ENCODE peak calls at places on chromosomes 1 and 21, in five cellular contexts. One of them, this sample, is unnamed.

GRCh38 chr1:41482906-41483895 is 1.3 kb downstream of the EDN2 start:
- DNase-seq in GM12878: no peak
- DNase-seq in SK-N-SH: peak
- DNase-seq in IMR-90: no peak
- DNase-seq in HepG2: no peak
- DNase-seq in this sample: no peak

GRCh38 chr1:203692565-203693470 is 66.2 kb downstream of the ATP2B4 start:
- DNase-seq in GM12878: no peak
- DNase-seq in SK-N-SH: no peak
- DNase-seq in IMR-90: peak
- DNase-seq in HepG2: no peak
- DNase-seq in this sample: peak

GRCh38 chr1:94416901-94417701 is 1.1 kb upstream of the ABCD3 start:
- DNase-seq in GM12878: no peak
- DNase-seq in SK-N-SH: no peak
- DNase-seq in IMR-90: peak
- DNase-seq in HepG2: peak
- DNase-seq in this sample: no peak

GRCh38 chr1:149965440-149965839 is 28.8 kb upstream of the MTMR11 start:
- DNase-seq in GM12878: no peak
- DNase-seq in SK-N-SH: no peak
- DNase-seq in IMR-90: no peak
- DNase-seq in HepG2: no peak
- DNase-seq in this sample: no peak

GRCh38 chr1:1240822-1241587 is 5.5 kb downstream of the C1QTNF12 start:
- DNase-seq in GM12878: no peak
- DNase-seq in SK-N-SH: no peak
- DNase-seq in IMR-90: no peak
- DNase-seq in HepG2: peak
- DNase-seq in this sample: no peak

GRCh38 chr1:27831568-27832410 is 1.2 kb downstream of the PPP1R8 start:
- DNase-seq in GM12878: no peak
- DNase-seq in SK-N-SH: no peak
- DNase-seq in IMR-90: peak
- DNase-seq in HepG2: peak
- DNase-seq in this sample: peak

GRCh38 chr1:202210370-202210769 is 16.8 kb downstream of the LGR6 start:
- DNase-seq in GM12878: no peak
- DNase-seq in SK-N-SH: no peak
- DNase-seq in IMR-90: peak
- DNase-seq in HepG2: no peak
- DNase-seq in this sample: no peak

GRCh38 chr1:193421487-193421886 is 235.1 kb upstream of the B3GALT2 start:
- DNase-seq in GM12878: no peak
- DNase-seq in SK-N-SH: no peak
- DNase-seq in IMR-90: no peak
- DNase-seq in HepG2: no peak
- DNase-seq in this sample: no peak

GRCh38 chr1:179576509-179576908 is 761 bp upstream of the NPHS2 start:
- DNase-seq in GM12878: no peak
- DNase-seq in SK-N-SH: no peak
- DNase-seq in IMR-90: no peak
- DNase-seq in HepG2: no peak
- DNase-seq in this sample: no peak

GRCh38 chr1:117061986-117062415 is 1.9 kb downstream of the TTF2 start:
- DNase-seq in GM12878: peak
- DNase-seq in SK-N-SH: no peak
- DNase-seq in IMR-90: peak
- DNase-seq in HepG2: no peak
- DNase-seq in this sample: peak

GRCh38 chr1:79082233-79082632 is 75.7 kb upstream of the ADGRL4 start:
- DNase-seq in GM12878: no peak
- DNase-seq in SK-N-SH: no peak
- DNase-seq in IMR-90: no peak
- DNase-seq in HepG2: no peak
- DNase-seq in this sample: no peak

GRCh38 chr21:37787456-37787855 is 128.8 kb downstream of the KCNJ6 start:
- DNase-seq in GM12878: no peak
- DNase-seq in SK-N-SH: no peak
- DNase-seq in IMR-90: peak
- DNase-seq in HepG2: no peak
- DNase-seq in this sample: no peak

GRCh38 chr1:117573386-117574040 is 32.3 kb upstream of the TENT5C start:
- DNase-seq in GM12878: no peak
- DNase-seq in SK-N-SH: no peak
- DNase-seq in IMR-90: peak
- DNase-seq in HepG2: no peak
- DNase-seq in this sample: no peak

GRCh38 chr1:87046951-87047350 is 132.5 kb downstream of the HS2ST1 start:
- DNase-seq in GM12878: no peak
- DNase-seq in SK-N-SH: no peak
- DNase-seq in IMR-90: no peak
- DNase-seq in HepG2: no peak
- DNase-seq in this sample: no peak

GRCh38 chr1:201307760-201308499 is 24.6 kb downstream of the PKP1 start:
- DNase-seq in GM12878: no peak
- DNase-seq in SK-N-SH: no peak
- DNase-seq in IMR-90: no peak
- DNase-seq in HepG2: no peak
- DNase-seq in this sample: no peak

GRCh38 chr1:64539808-64540207 is 69.9 kb downstream of the CACHD1 start:
- DNase-seq in GM12878: no peak
- DNase-seq in SK-N-SH: no peak
- DNase-seq in IMR-90: peak
- DNase-seq in HepG2: no peak
- DNase-seq in this sample: no peak

GRCh38 chr1:109263597-109264378 is 14.4 kb downstream of the CELSR2 start:
- DNase-seq in GM12878: peak
- DNase-seq in SK-N-SH: peak
- DNase-seq in IMR-90: peak
- DNase-seq in HepG2: peak
- DNase-seq in this sample: peak

GRCh38 chr1:218315638-218316037 is 29.5 kb upstream of the TGFB2 start:
- DNase-seq in GM12878: no peak
- DNase-seq in SK-N-SH: no peak
- DNase-seq in IMR-90: peak
- DNase-seq in HepG2: no peak
- DNase-seq in this sample: no peak

GRCh38 chr21:45935628-45936027 is 45.9 kb upstream of the COL6A1 start:
- DNase-seq in GM12878: no peak
- DNase-seq in SK-N-SH: no peak
- DNase-seq in IMR-90: peak
- DNase-seq in HepG2: no peak
- DNase-seq in this sample: no peak

GRCh38 chr1:44723496-44724407 is 7.2 kb downstream of the RNU5D-1 start:
- DNase-seq in GM12878: peak
- DNase-seq in SK-N-SH: no peak
- DNase-seq in IMR-90: no peak
- DNase-seq in HepG2: no peak
- DNase-seq in this sample: no peak

GRCh38 chr1:184568148-184568547 is 181.3 kb downstream of the C1orf21 start:
- DNase-seq in GM12878: no peak
- DNase-seq in SK-N-SH: no peak
- DNase-seq in IMR-90: no peak
- DNase-seq in HepG2: no peak
- DNase-seq in this sample: no peak

GRCh38 chr1:2495026-2495425 is 18.9 kb downstream of the PLCH2 start:
- DNase-seq in GM12878: no peak
- DNase-seq in SK-N-SH: no peak
- DNase-seq in IMR-90: no peak
- DNase-seq in HepG2: no peak
- DNase-seq in this sample: no peak

GRCh38 chr1:212671342-212672031 is 28.2 kb downstream of the BATF3 start:
- DNase-seq in GM12878: no peak
- DNase-seq in SK-N-SH: peak
- DNase-seq in IMR-90: peak
- DNase-seq in HepG2: no peak
- DNase-seq in this sample: no peak

GRCh38 chr1:169601096-169601881 is 15.0 kb upstream of the F5 start:
- DNase-seq in GM12878: peak
- DNase-seq in SK-N-SH: peak
- DNase-seq in IMR-90: peak
- DNase-seq in HepG2: peak
- DNase-seq in this sample: peak

GRCh38 chr1:107620753-107621152 is 344.2 kb downstream of the VAV3 start:
- DNase-seq in GM12878: no peak
- DNase-seq in SK-N-SH: no peak
- DNase-seq in IMR-90: no peak
- DNase-seq in HepG2: no peak
- DNase-seq in this sample: no peak

GRCh38 chr1:152397474-152397873 is 16.6 kb downstream of the CRNN start:
- DNase-seq in GM12878: no peak
- DNase-seq in SK-N-SH: no peak
- DNase-seq in IMR-90: no peak
- DNase-seq in HepG2: peak
- DNase-seq in this sample: no peak

GRCh38 chr1:223836586-223836985 is 9.2 kb downstream of the TP53BP2 start:
- DNase-seq in GM12878: no peak
- DNase-seq in SK-N-SH: no peak
- DNase-seq in IMR-90: no peak
- DNase-seq in HepG2: no peak
- DNase-seq in this sample: peak

GRCh38 chr21:34593423-34593822 is 21.5 kb downstream of the RCAN1 start:
- DNase-seq in GM12878: no peak
- DNase-seq in SK-N-SH: no peak
- DNase-seq in IMR-90: no peak
- DNase-seq in HepG2: no peak
- DNase-seq in this sample: no peak

GRCh38 chr1:175580351-175580750 is 163.0 kb downstream of the TNR start:
- DNase-seq in GM12878: no peak
- DNase-seq in SK-N-SH: no peak
- DNase-seq in IMR-90: no peak
- DNase-seq in HepG2: no peak
- DNase-seq in this sample: no peak

GRCh38 chr21:41500931-41501381 is 7.0 kb downstream of the TMPRSS2 start:
- DNase-seq in GM12878: no peak
- DNase-seq in SK-N-SH: no peak
- DNase-seq in IMR-90: no peak
- DNase-seq in HepG2: peak
- DNase-seq in this sample: no peak

DNA sequence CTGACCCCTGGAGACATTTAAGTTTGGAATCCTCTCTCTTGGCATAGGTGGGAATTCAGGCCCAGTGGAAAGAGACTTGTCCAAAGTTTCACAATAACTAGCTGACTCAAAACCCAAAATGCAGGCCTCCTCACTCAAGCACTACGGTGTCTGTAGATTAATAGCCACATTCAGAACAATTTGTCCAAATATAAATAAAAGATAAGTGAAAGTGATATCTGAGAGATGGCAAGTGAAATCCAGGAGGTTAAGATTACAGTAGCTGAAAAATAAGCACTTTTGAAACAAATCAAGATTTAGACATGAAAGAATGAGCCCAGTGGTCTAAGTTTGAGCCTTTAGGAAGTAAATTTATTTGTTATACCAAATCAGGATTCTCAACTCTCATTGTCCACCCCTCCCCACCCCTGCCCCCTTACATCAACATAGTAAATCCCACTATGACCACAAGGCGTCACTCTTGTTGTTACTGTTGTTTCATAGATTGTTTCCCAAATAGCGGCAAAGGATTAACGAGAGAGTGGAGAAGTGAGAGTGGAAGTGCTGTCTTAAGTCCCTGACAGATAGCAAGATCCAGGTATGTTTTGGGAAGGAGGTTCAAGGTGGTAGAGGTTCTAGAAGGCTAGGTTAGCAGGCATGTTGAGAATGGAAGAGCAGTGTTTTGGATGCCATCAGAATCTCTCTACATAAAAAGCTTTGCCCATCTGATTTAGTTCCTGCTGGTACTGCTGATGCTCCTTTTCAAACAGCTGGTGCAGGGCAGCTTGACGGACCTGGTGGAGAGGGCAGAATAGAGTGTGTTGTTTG is 7.1 kb upstream of the TPM3 start:
- DNase-seq in GM12878: no peak
- DNase-seq in SK-N-SH: peak
- DNase-seq in IMR-90: peak
- DNase-seq in HepG2: peak
- DNase-seq in this sample: peak
- TF ChIP-seq MXI1 in GM12878: no peak
- TF ChIP-seq MXI1 in SK-N-SH: no peak
- TF ChIP-seq MXI1 in IMR-90: no peak
- TF ChIP-seq MXI1 in HepG2: no peak
- TF ChIP-seq MXI1 in this sample: no peak

GRCh38 chr1:19036701-19037605 is 80.5 kb upstream of the IFFO2 start:
- DNase-seq in GM12878: no peak
- DNase-seq in SK-N-SH: no peak
- DNase-seq in IMR-90: no peak
- DNase-seq in HepG2: no peak
- DNase-seq in this sample: no peak

GRCh38 chr1:19035356-19036048 is 79.0 kb upstream of the IFFO2 start:
- DNase-seq in GM12878: no peak
- DNase-seq in SK-N-SH: peak
- DNase-seq in IMR-90: no peak
- DNase-seq in HepG2: no peak
- DNase-seq in this sample: no peak

GRCh38 chr1:19037659-19038058 is 81.2 kb upstream of the IFFO2 start:
- DNase-seq in GM12878: no peak
- DNase-seq in SK-N-SH: no peak
- DNase-seq in IMR-90: no peak
- DNase-seq in HepG2: no peak
- DNase-seq in this sample: no peak

GRCh38 chr1:19034721-19035120 is 78.2 kb upstream of the IFFO2 start:
- DNase-seq in GM12878: no peak
- DNase-seq in SK-N-SH: no peak
- DNase-seq in IMR-90: no peak
- DNase-seq in HepG2: no peak
- DNase-seq in this sample: no peak

DNA sequence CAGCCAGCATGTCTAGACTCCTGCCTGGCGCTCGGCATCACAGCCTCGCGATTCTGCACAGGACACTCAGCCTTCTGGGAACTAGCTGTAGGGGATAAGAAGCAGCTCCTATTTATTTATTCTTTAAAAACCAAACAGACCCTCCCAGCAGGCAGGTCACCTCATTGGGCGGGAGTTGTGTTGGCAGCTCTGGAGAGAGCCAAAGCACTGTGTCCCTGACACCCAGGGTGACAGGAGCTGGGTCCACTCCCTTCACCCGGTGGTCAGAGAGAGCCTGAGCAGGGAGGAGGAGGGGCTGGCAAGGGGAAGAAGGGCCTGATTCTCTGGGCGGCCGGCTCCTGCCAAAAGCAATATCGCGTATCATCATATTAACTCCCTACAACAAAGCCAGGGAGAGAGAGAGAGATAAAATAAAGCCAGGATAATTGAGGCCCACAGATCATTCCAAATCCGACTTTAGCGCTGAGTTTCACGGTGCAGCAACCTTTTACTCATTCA is 79.6 kb upstream of the IFFO2 start:
- DNase-seq in GM12878: no peak
- DNase-seq in SK-N-SH: peak
- DNase-seq in IMR-90: no peak
- DNase-seq in HepG2: no peak
- DNase-seq in this sample: no peak
- H2AFZ ChIP-seq in GM12878: no peak
- H2AFZ ChIP-seq in SK-N-SH: no peak
- H2AFZ ChIP-seq in IMR-90: no peak
- H2AFZ ChIP-seq in HepG2: no peak
- H2AFZ ChIP-seq in this sample: no peak

GRCh38 chr21:17454315-17455027 is 58.4 kb upstream of the CXADR start:
- DNase-seq in GM12878: no peak
- DNase-seq in SK-N-SH: peak
- DNase-seq in IMR-90: peak
- DNase-seq in HepG2: peak
- DNase-seq in this sample: peak
- TF ChIP-seq MXI1 in GM12878: no peak
- TF ChIP-seq MXI1 in SK-N-SH: no peak
- TF ChIP-seq MXI1 in IMR-90: no peak
- TF ChIP-seq MXI1 in HepG2: peak
- TF ChIP-seq MXI1 in this sample: no peak

GRCh38 chr1:232678185-232678886 is 48.4 kb upstream of the SIPA1L2 start:
- DNase-seq in GM12878: no peak
- DNase-seq in SK-N-SH: no peak
- DNase-seq in IMR-90: peak
- DNase-seq in HepG2: no peak
- DNase-seq in this sample: no peak
- H2AFZ ChIP-seq in GM12878: no peak
- H2AFZ ChIP-seq in SK-N-SH: no peak
- H2AFZ ChIP-seq in IMR-90: no peak
- H2AFZ ChIP-seq in HepG2: no peak
- H2AFZ ChIP-seq in this sample: no peak

This sample was measured in K562.